ENCODE peak calls at places on chromosomes 13 and 19, in six cellular contexts. A is fibroblast of pulmonary artery, B is H9, S is mesothelial cell of epicardium, G is Peyer's patch, Z is fibroblast of lung. W is an unnamed sample.
A peak's percentile ranks its signal among the peaks of the same experiment; 100 is the strongest.

GRCh38 chr19:49626243-49626642 is 13.7 kb downstream of the RRAS start:
- DNase-seq in A (no peak), B (no peak), S (no peak), G (no peak), Z (no peak), W (no peak)

GRCh38 chr13:40667622-40667978 is 1.2 kb upstream of the FOXO1 start:
- DNase-seq in A (no peak), B (no peak), S (no peak), G (peak; percentile 33), Z (no peak), W (no peak)

GRCh38 chr19:4295972-4296771 is 6.0 kb downstream of the TMIGD2 start:
- DNase-seq in A (no peak), B (peak; percentile 63), S (no peak), G (no peak), Z (peak; percentile 33), W (no peak)

GRCh38 chr19:1073063-1073955 is 6.3 kb downstream of the ARHGAP45 start:
- DNase-seq in A (no peak), B (no peak), S (no peak), G (no peak), Z (no peak), W (no peak)

GRCh38 chr19:35306473-35307246 is 14.7 kb downstream of the MAG start:
- DNase-seq in A (no peak), B (peak; percentile 66), S (no peak), G (peak; percentile 39), Z (no peak), W (peak; percentile 50)

GRCh38 chr13:47499358-47500150 is 501.5 kb downstream of the SUCLA2 start:
- DNase-seq in A (peak; percentile 80), B (no peak), S (no peak), G (no peak), Z (peak; percentile 96), W (no peak)

GRCh38 chr13:40309881-40310280 is 356.6 kb downstream of the FOXO1 start:
- DNase-seq in A (no peak), B (no peak), S (no peak), G (no peak), Z (no peak), W (no peak)

GRCh38 chr19:34075661-34076091 is 96.6 kb upstream of the LSM14A start:
- DNase-seq in A (no peak), B (no peak), S (no peak), G (no peak), Z (no peak), W (no peak)

GRCh38 chr13:66996503-66996902 is 233.6 kb downstream of the PCDH9 start:
- DNase-seq in A (peak; percentile 3), B (no peak), S (no peak), G (no peak), Z (peak; percentile 10), W (no peak)

GRCh38 chr13:101309014-101309619 is 107.2 kb downstream of the NALCN start:
- DNase-seq in A (peak; percentile 67), B (no peak), S (no peak), G (no peak), Z (peak; percentile 59), W (no peak)

GRCh38 chr13:114089341-114089740 is 43.1 kb downstream of the RASA3 start:
- DNase-seq in A (no peak), B (no peak), S (no peak), G (no peak), Z (no peak), W (no peak)

GRCh38 chr13:33797622-33798021 is 20.3 kb upstream of the RFC3 start:
- DNase-seq in A (peak; percentile 13), B (no peak), S (no peak), G (no peak), Z (peak; percentile 36), W (no peak)

GRCh38 chr19:51702103-51702753 is 9.1 kb downstream of the SPACA6 start:
- DNase-seq in A (peak; percentile 58), B (peak; percentile 92), S (no peak), G (peak; percentile 42), Z (peak; percentile 36), W (peak; percentile 28)

GRCh38 chr19:51704601-51705000 is 11.5 kb downstream of the SPACA6 start:
- DNase-seq in A (no peak), B (no peak), S (no peak), G (no peak), Z (no peak), W (no peak)

GRCh38 chr19:51703655-51704515 is 10.8 kb downstream of the SPACA6 start:
- DNase-seq in A (peak; percentile 94), B (peak; percentile 96), S (peak; percentile 93), G (peak; percentile 99), Z (peak; percentile 92), W (peak; percentile 98)

GRCh38 chr19:51701468-51702100 is 8.5 kb downstream of the SPACA6 start:
- DNase-seq in A (no peak), B (no peak), S (no peak), G (no peak), Z (no peak), W (no peak)

GRCh38 chr19:51702754-51703654 is 9.9 kb downstream of the SPACA6 start:
- DNase-seq in A (no peak), B (peak; percentile 91), S (no peak), G (no peak), Z (no peak), W (peak; percentile 27)
- TF ChIP-seq CTCF in A (no peak), B (no peak), S (no peak), G (no peak), Z (no peak), W (no peak)

GRCh38 chr19:14218615-14219330 is 12.8 kb upstream of the ADGRL1 start:
- DNase-seq in A (peak; percentile 46), B (no peak), S (no peak), G (no peak), Z (peak; percentile 81), W (no peak)

DNA sequence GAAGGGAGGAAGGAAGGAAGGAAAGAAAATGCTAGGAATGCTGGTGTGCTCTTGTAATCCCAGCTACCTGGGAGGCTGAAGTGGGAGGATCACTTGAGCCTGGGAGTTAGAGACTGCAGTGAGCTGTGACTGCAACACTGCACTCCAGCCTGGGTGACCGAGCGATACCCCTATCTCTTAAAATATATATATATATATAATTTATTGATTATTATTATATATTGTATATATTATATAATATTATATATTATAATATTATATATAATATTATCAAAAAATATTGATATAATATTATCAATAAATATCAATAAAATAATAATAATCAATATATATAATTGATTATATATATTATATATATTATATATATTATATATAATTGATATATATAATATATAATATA is 8.6 kb upstream of the ADGRL1 start:
- DNase-seq in A (no peak), B (no peak), S (no peak), G (no peak), Z (no peak), W (no peak)
- TF ChIP-seq CTCF in A (no peak), B (no peak), S (no peak), G (no peak), Z (no peak), W (no peak)

GRCh38 chr13:95656386-95657015 is 12.0 kb upstream of the DZIP1 start:
- DNase-seq in A (peak; percentile 13), B (no peak), S (no peak), G (no peak), Z (no peak), W (no peak)

GRCh38 chr13:95659500-95659899 is 15.0 kb upstream of the DZIP1 start:
- DNase-seq in A (no peak), B (no peak), S (no peak), G (no peak), Z (no peak), W (no peak)

GRCh38 chr13:95660981-95661581 is 15.9 kb upstream of the DNAJC3 start:
- DNase-seq in A (peak; percentile 69), B (no peak), S (no peak), G (no peak), Z (peak; percentile 69), W (peak; percentile 27)
- TF ChIP-seq CTCF in A (peak; percentile 61), B (peak; percentile 76), S (peak; percentile 71), G (peak; percentile 39), Z (peak; percentile 65), W (peak; percentile 49)

GRCh38 chr19:47541507-47541906 is 26.6 kb upstream of the NAPA start:
- DNase-seq in A (no peak), B (no peak), S (no peak), G (no peak), Z (no peak), W (peak; percentile 38)

GRCh38 chr19:47538812-47539211 is 23.9 kb upstream of the NAPA start:
- DNase-seq in A (no peak), B (no peak), S (no peak), G (no peak), Z (no peak), W (no peak)

GRCh38 chr19:47542030-47542475 is 27.2 kb upstream of the NAPA start:
- DNase-seq in A (peak; percentile 49), B (no peak), S (no peak), G (no peak), Z (no peak), W (no peak)

GRCh38 chr19:47539747-47540311 is 25.0 kb upstream of the NAPA start:
- DNase-seq in A (no peak), B (no peak), S (no peak), G (no peak), Z (no peak), W (no peak)

GRCh38 chr19:47540748-47541147 is 25.9 kb upstream of the NAPA start:
- DNase-seq in A (peak; percentile 49), B (no peak), S (no peak), G (no peak), Z (peak; percentile 73), W (no peak)
- TF ChIP-seq CTCF in A (peak; percentile 43), B (peak; percentile 60), S (no peak), G (no peak), Z (peak; percentile 60), W (no peak)

DNA sequence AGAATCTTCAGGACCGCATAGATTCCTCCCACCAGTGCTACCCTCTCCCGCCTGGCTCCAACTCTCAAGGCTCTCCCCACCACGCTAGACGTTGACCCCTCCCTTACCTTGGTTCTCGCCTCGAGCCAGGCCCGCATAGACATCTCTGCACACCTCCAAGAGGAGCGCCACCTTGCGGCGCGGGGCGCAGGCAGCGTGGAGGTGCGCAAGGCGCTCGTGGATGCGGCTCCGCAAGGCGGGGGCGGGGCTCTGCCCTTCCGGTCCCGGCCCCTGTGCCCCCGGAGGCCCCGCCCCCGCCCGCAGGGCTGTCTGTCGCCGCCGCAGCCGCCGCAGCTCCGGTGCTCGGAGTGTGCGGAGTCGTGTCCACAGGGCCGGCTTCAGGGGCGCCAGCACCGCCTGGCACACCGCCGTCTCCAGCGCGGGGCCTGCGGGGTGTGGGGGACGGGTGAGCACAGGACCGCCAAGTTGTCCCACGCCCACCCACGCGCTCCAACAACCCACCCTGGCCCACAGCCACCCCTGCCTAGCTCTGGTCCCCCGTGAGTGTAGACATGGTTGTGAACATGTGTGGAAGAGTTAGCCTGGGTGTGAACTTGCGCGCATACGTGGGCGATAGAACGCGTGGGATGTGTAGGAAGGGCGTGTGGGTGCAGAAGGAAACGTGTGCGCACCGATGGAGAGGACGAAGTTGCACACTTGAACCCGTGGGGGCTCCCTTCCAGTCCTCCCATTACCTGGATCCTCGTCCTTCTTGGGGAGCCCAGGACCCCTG is 8.1 kb downstream of the RINL start:
- DNase-seq in A (peak; percentile 62), B (peak; percentile 84), S (peak; percentile 44), G (peak; percentile 96), Z (peak; percentile 44), W (peak; percentile 92)
- TF ChIP-seq CTCF in A (peak; percentile 63), B (peak; percentile 87), S (peak; percentile 69), G (peak; percentile 94), Z (peak; percentile 73), W (peak; percentile 99)

GRCh38 chr19:2199215-2199614 is 35.5 kb downstream of the DOT1L start:
- DNase-seq in A (no peak), B (peak; percentile 80), S (no peak), G (no peak), Z (no peak), W (no peak)
- TF ChIP-seq CTCF in A (peak; percentile 10), B (peak; percentile 75), S (peak; percentile 20), G (no peak), Z (peak; percentile 27), W (peak; percentile 32)

W was measured in GM10248.